ENCODE peak calls at places on chromosome 21, in six cellular contexts. Q is endothelial cell of umbilical vein; B is psoas muscle; A is thoracic aorta; S is naive thymus-derived CD4-positive, alpha-beta T cell; I is pancreas. K is an unnamed sample.

GRCh38 chr21:29793712-29794111 is 146.1 kb downstream of the GRIK1 start:
- DNase-seq in Q (no peak), B (no peak), A (no peak), S (no peak), I (no peak), K (no peak)

GRCh38 chr21:34800797-34801518 is 132.2 kb downstream of the CLIC6 start:
- DNase-seq in Q (no peak), B (no peak), A (no peak), S (no peak), I (no peak), K (no peak)

GRCh38 chr21:34885636-34886553 is 163.2 kb downstream of the RUNX1 start:
- DNase-seq in Q (peak; percentile 63), B (no peak), A (no peak), S (peak; percentile 38), I (peak; percentile 24), K (peak; percentile 93)

GRCh38 chr21:22063140-22063539 is 1064.9 kb downstream of the NCAM2 start:
- DNase-seq in Q (no peak), B (no peak), A (no peak), S (no peak), I (no peak), K (no peak)

GRCh38 chr21:29265690-29266479 is 32.8 kb upstream of the BACH1 start:
- DNase-seq in Q (no peak), B (no peak), A (no peak), S (no peak), I (no peak), K (no peak)

GRCh38 chr21:17527240-17527639 is 14.4 kb downstream of the CXADR start:
- DNase-seq in Q (peak; percentile 86), B (no peak), A (no peak), S (no peak), I (no peak), K (peak; percentile 41)

GRCh38 chr21:34889287-34889536 is 159.9 kb downstream of the RUNX1 start:
- DNase-seq in Q (peak; percentile 69), B (peak; percentile 76), A (no peak), S (peak; percentile 35), I (no peak), K (peak; percentile 55)

GRCh38 chr21:38817371-38818335 is 11.9 kb downstream of the ETS2 start:
- DNase-seq in Q (no peak), B (no peak), A (no peak), S (no peak), I (no peak), K (peak; percentile 76)

DNA sequence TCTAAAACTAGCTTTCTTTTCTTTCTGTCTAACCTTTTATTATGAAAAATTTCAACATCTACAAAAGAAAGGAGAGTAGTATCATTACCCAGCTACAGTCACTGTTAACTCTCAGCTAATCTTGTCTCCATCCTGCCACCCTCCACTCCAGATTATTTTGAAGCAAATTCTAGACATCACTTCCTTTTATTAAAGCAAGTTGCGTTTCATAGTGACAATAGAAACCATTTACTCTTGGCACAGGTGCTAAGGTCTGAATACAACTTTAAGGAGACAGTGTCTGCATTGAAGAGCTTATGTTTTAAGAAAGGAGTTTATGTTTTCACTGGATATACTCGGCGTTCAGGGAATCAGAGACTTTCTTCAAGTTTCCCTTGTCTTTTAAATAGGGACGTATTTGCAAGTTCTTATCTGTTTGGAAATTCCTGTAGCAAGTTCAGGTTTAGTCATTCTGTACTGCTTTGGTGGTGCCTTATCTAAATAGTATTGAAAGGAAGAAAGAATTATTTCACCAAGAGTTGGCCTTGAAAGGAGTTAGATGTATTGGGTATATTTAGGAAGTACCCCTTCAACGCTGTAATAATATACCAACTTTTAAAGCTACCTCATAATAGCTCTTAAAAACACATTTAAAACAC is 42.7 kb downstream of the ITSN1 start:
- DNase-seq in Q (peak; percentile 79), B (no peak), A (no peak), S (no peak), I (no peak), K (peak; percentile 18)
- H3K27ac ChIP-seq in Q (peak overlapping the region; percentile 93), B (peak overlapping the region; percentile 3), A (peak overlapping the region; percentile 77), S (no peak overlapping the region), I (peak overlapping the region; percentile 35), K (no peak overlapping the region)

GRCh38 chr21:45522986-45523385 is 19.3 kb downstream of the SLC19A1 start:
- DNase-seq in Q (no peak), B (peak; percentile 24), A (no peak), S (no peak), I (no peak), K (no peak)

GRCh38 chr21:45524756-45525152 is 17.5 kb downstream of the SLC19A1 start:
- DNase-seq in Q (no peak), B (no peak), A (no peak), S (no peak), I (peak; percentile 5), K (no peak)

GRCh38 chr21:45523411-45524101 is 18.7 kb downstream of the SLC19A1 start:
- DNase-seq in Q (no peak), B (peak; percentile 44), A (no peak), S (no peak), I (peak; percentile 9), K (no peak)

GRCh38 chr21:45525910-45526306 is 16.3 kb downstream of the SLC19A1 start:
- DNase-seq in Q (no peak), B (peak; percentile 26), A (no peak), S (no peak), I (peak; percentile 7), K (no peak)

GRCh38 chr21:45525153-45525909 is 16.9 kb downstream of the SLC19A1 start:
- DNase-seq in Q (no peak), B (peak; percentile 62), A (no peak), S (no peak), I (peak; percentile 34), K (peak; percentile 85)
- H3K36me3 ChIP-seq in Q (peaks cover 11% of the 10 kb centered on the region), B (no peaks in the 10 kb centered on the region), A (no peaks in the 10 kb centered on the region), S (no peaks in the 10 kb centered on the region), I (peaks cover 2% of the 10 kb centered on the region), K (peaks cover 2% of the 10 kb centered on the region)

DNA sequence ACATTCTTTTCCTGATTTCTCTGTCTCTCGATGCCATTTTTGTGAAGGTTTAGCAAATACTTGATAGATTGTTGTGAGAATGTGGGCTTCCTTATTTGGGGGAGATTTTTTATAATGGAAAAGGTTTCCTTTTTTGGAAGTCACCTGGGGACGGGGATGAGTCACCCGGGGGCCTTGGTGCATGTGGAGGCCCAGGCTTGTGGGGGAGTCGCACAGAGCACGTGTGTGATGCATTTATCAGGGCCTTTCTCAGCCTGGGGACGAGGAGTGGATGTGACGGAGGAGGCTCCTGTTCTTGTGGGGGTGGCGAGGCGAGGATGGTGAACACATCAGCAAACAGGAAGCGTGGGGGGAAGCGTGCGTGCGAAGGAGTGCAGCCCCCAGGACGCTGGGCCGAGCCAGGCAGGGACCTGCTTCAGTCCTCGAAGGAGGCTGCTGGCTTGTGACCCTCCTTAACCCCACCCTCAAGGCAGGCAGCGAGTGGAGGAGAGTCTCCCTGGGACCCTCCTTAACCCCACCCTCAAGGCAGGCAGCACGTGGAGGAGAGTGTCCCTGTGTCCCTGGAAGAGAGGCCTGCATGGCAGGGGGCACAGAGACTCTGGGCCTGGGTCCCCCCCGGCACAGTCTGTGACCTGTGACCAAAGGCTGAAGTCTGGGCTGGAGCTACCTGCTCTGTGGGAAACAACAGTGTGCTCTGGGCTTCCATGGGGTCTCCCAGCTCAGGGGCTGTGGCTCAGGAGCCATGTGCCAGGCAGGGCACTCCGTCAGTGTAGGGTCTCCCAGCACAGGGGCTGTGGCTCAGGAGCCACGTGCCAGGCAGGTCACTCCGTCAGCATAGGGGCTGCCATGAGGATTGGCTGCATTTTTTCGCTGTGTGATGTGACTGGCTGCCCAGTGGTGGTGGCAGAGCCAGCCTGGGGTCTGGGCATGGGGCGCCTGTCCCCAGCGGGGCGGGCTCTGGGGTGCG is 57.2 kb downstream of the AGPAT3 start:
- DNase-seq in Q (no peak), B (peak; percentile 56), A (no peak), S (peak; percentile 61), I (no peak), K (no peak)
- H3K27ac ChIP-seq in Q (no peak overlapping the region), B (peak overlapping the region; percentile 67), A (no peak overlapping the region), S (peak overlapping the region; percentile 70), I (no peak overlapping the region), K (no peak overlapping the region)

GRCh38 chr21:37514038-37514665 is 147.6 kb downstream of the DYRK1A start:
- DNase-seq in Q (no peak), B (no peak), A (no peak), S (no peak), I (no peak), K (no peak)
- H3K36me3 ChIP-seq in Q (peaks cover 30% of the 10 kb centered on the region), B (peaks cover 47% of the 10 kb centered on the region), A (peaks cover 24% of the 10 kb centered on the region), S (peaks cover 15% of the 10 kb centered on the region), I (peaks cover 16% of the 10 kb centered on the region), K (peaks cover 24% of the 10 kb centered on the region)

GRCh38 chr21:36909423-36909822 is 57.0 kb downstream of the HLCS start:
- DNase-seq in Q (no peak), B (no peak), A (no peak), S (no peak), I (no peak), K (no peak)

GRCh38 chr21:36913247-36914169 is 53.0 kb downstream of the HLCS start:
- DNase-seq in Q (no peak), B (no peak), A (no peak), S (no peak), I (no peak), K (no peak)

GRCh38 chr21:36910581-36911307 is 55.7 kb downstream of the HLCS start:
- DNase-seq in Q (no peak), B (peak; percentile 65), A (no peak), S (no peak), I (no peak), K (no peak)

GRCh38 chr21:36908260-36908908 is 58.1 kb downstream of the HLCS start:
- DNase-seq in Q (no peak), B (no peak), A (no peak), S (no peak), I (no peak), K (no peak)

DNA sequence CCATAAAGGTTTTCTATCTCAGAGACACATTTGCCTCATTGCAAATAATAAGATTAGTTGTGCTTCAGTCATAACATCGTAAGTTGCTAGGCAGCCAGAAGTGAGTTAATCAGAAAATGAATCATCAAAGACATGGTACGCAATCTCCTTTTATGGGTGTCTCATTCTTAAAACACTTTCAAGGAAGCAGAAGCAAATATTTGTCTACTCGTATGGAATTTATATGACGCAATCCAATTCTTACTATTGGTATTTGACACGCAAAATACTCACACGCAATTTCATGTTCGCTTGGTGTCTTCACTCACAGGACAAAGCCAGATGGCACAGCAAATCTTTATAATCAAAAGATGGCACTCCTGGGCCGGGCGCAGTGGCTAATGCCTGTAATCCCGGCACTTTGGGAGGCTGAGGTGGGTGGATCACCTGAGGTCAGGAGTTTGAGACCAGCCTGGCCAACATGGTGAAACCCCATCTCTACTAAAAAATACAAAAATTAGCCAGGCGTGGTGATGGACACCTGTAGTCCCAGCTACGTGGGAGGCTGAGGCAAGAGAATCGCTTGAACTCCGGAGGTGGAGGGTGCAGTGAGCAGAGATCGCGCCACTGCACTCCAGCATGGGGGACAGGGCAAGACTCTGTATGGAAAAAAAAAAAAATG is 56.4 kb downstream of the HLCS start:
- DNase-seq in Q (peak; percentile 86), B (no peak), A (no peak), S (no peak), I (no peak), K (peak; percentile 91)
- H3K27ac ChIP-seq in Q (peak overlapping the region; percentile 99), B (no peak overlapping the region), A (no peak overlapping the region), S (no peak overlapping the region), I (no peak overlapping the region), K (no peak overlapping the region)

GRCh38 chr21:15128267-15128666 is 63.5 kb upstream of the NRIP1 start:
- DNase-seq in Q (no peak), B (no peak), A (no peak), S (no peak), I (no peak), K (no peak)

GRCh38 chr21:15130751-15131150 is 66.0 kb upstream of the NRIP1 start:
- DNase-seq in Q (no peak), B (no peak), A (no peak), S (no peak), I (no peak), K (no peak)

GRCh38 chr21:15134711-15135110 is 69.9 kb upstream of the NRIP1 start:
- DNase-seq in Q (peak; percentile 44), B (no peak), A (no peak), S (no peak), I (peak; percentile 30), K (peak; percentile 79)

GRCh38 chr21:15135867-15136629 is 71.2 kb upstream of the NRIP1 start:
- DNase-seq in Q (no peak), B (no peak), A (no peak), S (no peak), I (no peak), K (no peak)

GRCh38 chr21:15132781-15133180 is 68.0 kb upstream of the NRIP1 start:
- DNase-seq in Q (no peak), B (no peak), A (no peak), S (no peak), I (no peak), K (no peak)
- H3K36me3 ChIP-seq in Q (no peaks in the 10 kb centered on the region), B (no peaks in the 10 kb centered on the region), A (no peaks in the 10 kb centered on the region), S (no peaks in the 10 kb centered on the region), I (no peaks in the 10 kb centered on the region), K (no peaks in the 10 kb centered on the region)

K was measured in small intestine.